ENCODE peak calls at places on chromosomes 11 and 22, in four cellular contexts. M, W, Y and N are unnamed samples.

GRCh38 chr22:46175631-46176030 is 25.3 kb downstream of the PPARA start:
- ATAC-seq in M (no peak), Y (no peak), W (no peak), N (no peak)

GRCh38 chr11:7501894-7502293 is 11.9 kb upstream of the PPFIBP2 start:
- ATAC-seq in W (no peak), Y (no peak), M (no peak), N (no peak)

GRCh38 chr11:88169481-88169880 is 5.8 kb downstream of the RAB38 start:
- ATAC-seq in Y (no peak), M (no peak), W (no peak), N (no peak)

GRCh38 chr11:44938066-44938691 is 12.5 kb downstream of the TP53I11 start:
- ATAC-seq in M (no peak), W (no peak), Y (no peak), N (no peak)

GRCh38 chr11:126682590-126682989 is 318.0 kb downstream of the KIRREL3 start:
- ATAC-seq in Y (no peak), M (no peak), W (no peak), N (no peak)

GRCh38 chr11:2300290-2300935 is 1.3 kb downstream of the C11orf21 start:
- ATAC-seq in W (no peak), M (no peak), Y (peak; percentile 11), N (no peak)

GRCh38 chr11:119481667-119482400 is 58.9 kb upstream of the THY1 start:
- ATAC-seq in W (peak; percentile 43), M (no peak), Y (peak; percentile 30), N (peak; percentile 5)

GRCh38 chr11:65084598-65085375 is 765 bp downstream of the ZFPL1 start:
- ATAC-seq in M (no peak), W (no peak), Y (peak; percentile 7), N (no peak)

GRCh38 chr11:77503006-77503405 is 29.1 kb upstream of the PAK1 start:
- ATAC-seq in W (no peak), Y (no peak), M (no peak), N (no peak)

GRCh38 chr22:30305906-30306628 is 16.8 kb upstream of the CASTOR1 start:
- ATAC-seq in Y (peak; percentile 41), M (peak; percentile 41), W (no peak), N (no peak)

GRCh38 chr11:118092907-118093571 is 6.3 kb upstream of the SMIM35 start:
- ATAC-seq in W (no peak), M (no peak), Y (no peak), N (no peak)